ENCODE peak calls at places on chromosomes 16 and 17, in six cellular contexts. One of them, this sample, is unnamed.

GRCh38 chr17:37608369-37609169 is 649 bp downstream of the SYNRG start:
- DNase-seq in psoas muscle: no peak
- DNase-seq in neural progenitor cell: peak; percentile 87
- DNase-seq in upper lobe of right lung: no peak
- DNase-seq in cardiac muscle cell: peak; percentile 38
- DNase-seq in mesendoderm: peak; percentile 70
- DNase-seq in this sample: no peak

GRCh38 chr16:48256579-48257177 is 9.3 kb upstream of the ABCC11 start:
- DNase-seq in psoas muscle: no peak
- DNase-seq in neural progenitor cell: no peak
- DNase-seq in upper lobe of right lung: no peak
- DNase-seq in cardiac muscle cell: no peak
- DNase-seq in mesendoderm: no peak
- DNase-seq in this sample: no peak

GRCh38 chr16:66588981-66589713 is 9.9 kb downstream of the CMTM2 start:
- DNase-seq in psoas muscle: peak; percentile 36
- DNase-seq in neural progenitor cell: peak; percentile 50
- DNase-seq in upper lobe of right lung: peak; percentile 82
- DNase-seq in cardiac muscle cell: peak; percentile 44
- DNase-seq in mesendoderm: peak; percentile 66
- DNase-seq in this sample: peak; percentile 77

GRCh38 chr17:74803388-74803930 is 27.3 kb upstream of the NAT9 start:
- DNase-seq in psoas muscle: no peak
- DNase-seq in neural progenitor cell: no peak
- DNase-seq in upper lobe of right lung: no peak
- DNase-seq in cardiac muscle cell: no peak
- DNase-seq in mesendoderm: no peak
- DNase-seq in this sample: no peak

GRCh38 chr16:84072014-84072413 is 29.4 kb upstream of the SLC38A8 start:
- DNase-seq in psoas muscle: no peak
- DNase-seq in neural progenitor cell: no peak
- DNase-seq in upper lobe of right lung: no peak
- DNase-seq in cardiac muscle cell: peak; percentile 41
- DNase-seq in mesendoderm: no peak
- DNase-seq in this sample: no peak

GRCh38 chr16:26721290-26721689 is 345.4 kb upstream of the C16orf82 start:
- DNase-seq in psoas muscle: no peak
- DNase-seq in neural progenitor cell: no peak
- DNase-seq in upper lobe of right lung: no peak
- DNase-seq in cardiac muscle cell: no peak
- DNase-seq in mesendoderm: no peak
- DNase-seq in this sample: no peak

GRCh38 chr17:28612936-28613872 is 781 bp downstream of the RSKR start:
- DNase-seq in psoas muscle: no peak
- DNase-seq in neural progenitor cell: peak; percentile 74
- DNase-seq in upper lobe of right lung: no peak
- DNase-seq in cardiac muscle cell: peak; percentile 58
- DNase-seq in mesendoderm: peak; percentile 67
- DNase-seq in this sample: no peak

GRCh38 chr17:81013642-81014041 is 21.3 kb upstream of the BAIAP2 start:
- DNase-seq in psoas muscle: no peak
- DNase-seq in neural progenitor cell: no peak
- DNase-seq in upper lobe of right lung: no peak
- DNase-seq in cardiac muscle cell: no peak
- DNase-seq in mesendoderm: no peak
- DNase-seq in this sample: peak; percentile 10

GRCh38 chr17:48244121-48244711 is 136.7 kb downstream of the SNX11 start:
- DNase-seq in psoas muscle: no peak
- DNase-seq in neural progenitor cell: no peak
- DNase-seq in upper lobe of right lung: no peak
- DNase-seq in cardiac muscle cell: peak; percentile 46
- DNase-seq in mesendoderm: peak; percentile 93
- DNase-seq in this sample: no peak

GRCh38 chr17:54324813-54325212 is 502.1 kb downstream of the KIF2B start:
- DNase-seq in psoas muscle: no peak
- DNase-seq in neural progenitor cell: no peak
- DNase-seq in upper lobe of right lung: no peak
- DNase-seq in cardiac muscle cell: no peak
- DNase-seq in mesendoderm: no peak
- DNase-seq in this sample: no peak

GRCh38 chr17:59627770-59628171 is 8.1 kb downstream of the CLTC start:
- DNase-seq in psoas muscle: no peak
- DNase-seq in neural progenitor cell: no peak
- DNase-seq in upper lobe of right lung: no peak
- DNase-seq in cardiac muscle cell: no peak
- DNase-seq in mesendoderm: no peak
- DNase-seq in this sample: no peak

GRCh38 chr16:48049832-48050231 is 106.0 kb downstream of the ABCC12 start:
- DNase-seq in psoas muscle: no peak
- DNase-seq in neural progenitor cell: no peak
- DNase-seq in upper lobe of right lung: no peak
- DNase-seq in cardiac muscle cell: no peak
- DNase-seq in mesendoderm: peak; percentile 42
- DNase-seq in this sample: no peak

GRCh38 chr16:27428035-27428785 is 26.2 kb downstream of the IL21R start:
- DNase-seq in psoas muscle: no peak
- DNase-seq in neural progenitor cell: no peak
- DNase-seq in upper lobe of right lung: peak; percentile 35
- DNase-seq in cardiac muscle cell: no peak
- DNase-seq in mesendoderm: peak; percentile 10
- DNase-seq in this sample: no peak

GRCh38 chr16:27461483-27462171 is 59.7 kb downstream of the IL21R start:
- DNase-seq in psoas muscle: no peak
- DNase-seq in neural progenitor cell: no peak
- DNase-seq in upper lobe of right lung: no peak
- DNase-seq in cardiac muscle cell: no peak
- DNase-seq in mesendoderm: no peak
- DNase-seq in this sample: no peak

GRCh38 chr17:19741832-19742457 is 6.2 kb downstream of the ALDH3A1 start:
- DNase-seq in psoas muscle: no peak
- DNase-seq in neural progenitor cell: no peak
- DNase-seq in upper lobe of right lung: no peak
- DNase-seq in cardiac muscle cell: no peak
- DNase-seq in mesendoderm: no peak
- DNase-seq in this sample: no peak

GRCh38 chr17:27471321-27472269 is 15.3 kb downstream of the KSR1 start:
- DNase-seq in psoas muscle: no peak
- DNase-seq in neural progenitor cell: no peak
- DNase-seq in upper lobe of right lung: peak; percentile 57
- DNase-seq in cardiac muscle cell: no peak
- DNase-seq in mesendoderm: no peak
- DNase-seq in this sample: no peak

GRCh38 chr17:19331134-19331533 is 31.4 kb downstream of the B9D1 start:
- DNase-seq in psoas muscle: no peak
- DNase-seq in neural progenitor cell: no peak
- DNase-seq in upper lobe of right lung: no peak
- DNase-seq in cardiac muscle cell: peak; percentile 70
- DNase-seq in mesendoderm: no peak
- DNase-seq in this sample: no peak

GRCh38 chr17:43389022-43389947 is 9.5 kb upstream of the ARL4D start:
- DNase-seq in psoas muscle: peak; percentile 87
- DNase-seq in neural progenitor cell: peak; percentile 81
- DNase-seq in upper lobe of right lung: peak; percentile 92
- DNase-seq in cardiac muscle cell: peak; percentile 86
- DNase-seq in mesendoderm: peak; percentile 81
- DNase-seq in this sample: peak; percentile 89

GRCh38 chr17:62781826-62782225 is 26.3 kb downstream of the MARCHF10 start:
- DNase-seq in psoas muscle: no peak
- DNase-seq in neural progenitor cell: no peak
- DNase-seq in upper lobe of right lung: no peak
- DNase-seq in cardiac muscle cell: peak; percentile 53
- DNase-seq in mesendoderm: no peak
- DNase-seq in this sample: no peak

GRCh38 chr16:19856120-19856519 is 28.5 kb downstream of the GPRC5B start:
- DNase-seq in psoas muscle: no peak
- DNase-seq in neural progenitor cell: no peak
- DNase-seq in upper lobe of right lung: no peak
- DNase-seq in cardiac muscle cell: no peak
- DNase-seq in mesendoderm: no peak
- DNase-seq in this sample: no peak
- H3K27ac ChIP-seq in psoas muscle: peak overlapping the region; percentile 4
- H3K27ac ChIP-seq in neural progenitor cell: no peak overlapping the region
- H3K27ac ChIP-seq in upper lobe of right lung: no peak overlapping the region
- H3K27ac ChIP-seq in cardiac muscle cell: no peak overlapping the region
- H3K27ac ChIP-seq in mesendoderm: no peak overlapping the region
- H3K27ac ChIP-seq in this sample: no peak overlapping the region

GRCh38 chr16:88959022-88959421 is 18.0 kb downstream of the CBFA2T3 start:
- DNase-seq in psoas muscle: peak; percentile 10
- DNase-seq in neural progenitor cell: no peak
- DNase-seq in upper lobe of right lung: no peak
- DNase-seq in cardiac muscle cell: no peak
- DNase-seq in mesendoderm: no peak
- DNase-seq in this sample: no peak
- H3K4me1 ChIP-seq in psoas muscle: no peaks in the 10 kb centered on the region
- H3K4me1 ChIP-seq in neural progenitor cell: peaks cover 2% of the 10 kb centered on the region
- H3K4me1 ChIP-seq in upper lobe of right lung: peaks cover 12% of the 10 kb centered on the region
- H3K4me1 ChIP-seq in cardiac muscle cell: no peaks in the 10 kb centered on the region
- H3K4me1 ChIP-seq in mesendoderm: no peaks in the 10 kb centered on the region
- H3K4me1 ChIP-seq in this sample: peaks cover 19% of the 10 kb centered on the region

GRCh38 chr17:79803997-79804855 is 7.3 kb upstream of the CBX8 start:
- DNase-seq in psoas muscle: no peak
- DNase-seq in neural progenitor cell: peak; percentile 74
- DNase-seq in upper lobe of right lung: no peak
- DNase-seq in cardiac muscle cell: no peak
- DNase-seq in mesendoderm: no peak
- DNase-seq in this sample: no peak

GRCh38 chr17:79802736-79803420 is 6.0 kb upstream of the CBX8 start:
- DNase-seq in psoas muscle: no peak
- DNase-seq in neural progenitor cell: peak; percentile 45
- DNase-seq in upper lobe of right lung: no peak
- DNase-seq in cardiac muscle cell: no peak
- DNase-seq in mesendoderm: no peak
- DNase-seq in this sample: no peak

GRCh38 chr17:79802039-79802735 is 5.3 kb upstream of the CBX8 start:
- DNase-seq in psoas muscle: no peak
- DNase-seq in neural progenitor cell: peak; percentile 41
- DNase-seq in upper lobe of right lung: no peak
- DNase-seq in cardiac muscle cell: no peak
- DNase-seq in mesendoderm: no peak
- DNase-seq in this sample: no peak

GRCh38 chr17:79804856-79805696 is 8.2 kb upstream of the CBX8 start:
- DNase-seq in psoas muscle: no peak
- DNase-seq in neural progenitor cell: no peak
- DNase-seq in upper lobe of right lung: no peak
- DNase-seq in cardiac muscle cell: no peak
- DNase-seq in mesendoderm: no peak
- DNase-seq in this sample: no peak

GRCh38 chr17:79803421-79803996 is 6.6 kb upstream of the CBX8 start:
- DNase-seq in psoas muscle: no peak
- DNase-seq in neural progenitor cell: peak; percentile 22
- DNase-seq in upper lobe of right lung: no peak
- DNase-seq in cardiac muscle cell: no peak
- DNase-seq in mesendoderm: no peak
- DNase-seq in this sample: no peak
- H3K4me3 ChIP-seq in psoas muscle: no peak overlapping the region
- H3K4me3 ChIP-seq in neural progenitor cell: no peak overlapping the region
- H3K4me3 ChIP-seq in upper lobe of right lung: no peak overlapping the region
- H3K4me3 ChIP-seq in cardiac muscle cell: no peak overlapping the region
- H3K4me3 ChIP-seq in mesendoderm: no peak overlapping the region
- H3K4me3 ChIP-seq in this sample: no peak overlapping the region

GRCh38 chr17:17078832-17079231 is 36.6 kb downstream of the MPRIP start:
- DNase-seq in psoas muscle: no peak
- DNase-seq in neural progenitor cell: no peak
- DNase-seq in upper lobe of right lung: peak; percentile 11
- DNase-seq in cardiac muscle cell: no peak
- DNase-seq in mesendoderm: no peak
- DNase-seq in this sample: no peak
- H3K27ac ChIP-seq in psoas muscle: peak overlapping the region; percentile 55
- H3K27ac ChIP-seq in neural progenitor cell: no peak overlapping the region
- H3K27ac ChIP-seq in upper lobe of right lung: no peak overlapping the region
- H3K27ac ChIP-seq in cardiac muscle cell: peak overlapping the region; percentile 45
- H3K27ac ChIP-seq in mesendoderm: no peak overlapping the region
- H3K27ac ChIP-seq in this sample: peak overlapping the region; percentile 20

DNA sequence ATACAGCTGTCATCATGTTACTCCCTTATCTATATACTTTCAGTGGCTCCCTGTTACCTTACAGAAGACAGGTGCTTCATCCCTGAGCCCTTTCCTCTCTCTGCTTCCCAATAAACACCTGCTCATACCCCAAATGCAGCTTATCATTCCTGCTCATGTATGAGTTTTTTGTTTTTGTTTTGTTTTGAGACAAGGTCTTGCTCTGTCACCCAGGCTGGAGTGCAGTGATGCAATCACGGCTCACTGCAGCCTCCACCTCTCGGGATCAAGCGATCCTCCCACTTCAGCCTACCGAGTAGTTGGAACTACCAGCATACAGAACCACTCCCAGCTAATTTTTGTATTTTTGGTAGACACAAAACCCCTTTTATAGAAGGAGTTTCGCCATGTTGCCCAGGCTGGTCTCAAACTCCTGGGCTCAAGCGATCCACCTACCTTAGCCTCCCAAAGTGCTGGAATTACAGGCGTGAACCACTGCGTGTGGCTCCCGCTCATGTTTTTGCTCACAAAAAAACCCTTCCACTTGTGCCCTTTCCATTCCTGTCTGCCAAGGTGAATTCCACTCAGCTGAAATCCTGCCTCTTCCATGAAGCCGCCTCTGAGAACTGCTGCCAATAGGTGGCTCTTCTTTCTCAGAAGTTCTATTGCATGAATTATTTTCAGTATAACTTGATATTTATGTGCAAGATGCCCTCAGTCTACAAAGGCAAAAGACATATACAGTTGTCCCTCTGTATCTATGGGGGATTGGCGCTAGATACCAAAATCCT is 7.9 kb upstream of the RNF157 start:
- DNase-seq in psoas muscle: no peak
- DNase-seq in neural progenitor cell: no peak
- DNase-seq in upper lobe of right lung: no peak
- DNase-seq in cardiac muscle cell: no peak
- DNase-seq in mesendoderm: no peak
- DNase-seq in this sample: no peak
- H3K4me1 ChIP-seq in psoas muscle: peaks cover 77% of the 10 kb centered on the region
- H3K4me1 ChIP-seq in neural progenitor cell: peaks cover 11% of the 10 kb centered on the region
- H3K4me1 ChIP-seq in upper lobe of right lung: peaks cover 30% of the 10 kb centered on the region
- H3K4me1 ChIP-seq in cardiac muscle cell: peaks cover 14% of the 10 kb centered on the region
- H3K4me1 ChIP-seq in mesendoderm: no peaks in the 10 kb centered on the region
- H3K4me1 ChIP-seq in this sample: peaks cover 33% of the 10 kb centered on the region

DNA sequence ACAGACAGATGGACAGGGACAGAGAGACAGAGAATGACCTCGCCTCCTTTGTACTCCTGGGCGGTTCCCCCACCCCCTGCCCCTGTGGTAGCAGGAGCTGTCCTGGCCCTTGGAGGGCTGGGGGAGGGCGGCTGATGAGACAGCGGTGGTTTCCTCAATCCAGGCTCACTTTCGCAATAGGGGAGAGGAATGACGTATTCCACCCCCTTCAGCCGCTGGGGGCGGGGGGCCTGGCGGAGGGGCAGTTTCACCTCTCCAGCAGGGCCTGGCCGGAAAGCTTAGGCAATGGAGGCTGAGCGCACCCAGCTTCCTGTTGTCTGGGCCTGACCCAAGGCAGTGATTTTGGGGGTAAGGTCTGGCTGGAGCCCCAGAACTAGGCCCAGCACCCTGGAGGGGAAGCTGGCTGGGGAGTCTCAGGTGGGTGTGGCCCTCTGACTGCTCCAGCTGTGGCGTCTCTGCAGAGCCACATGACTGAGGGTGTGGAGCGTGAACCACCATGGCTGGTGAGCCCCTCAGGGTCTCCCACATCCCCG is 7.4 kb downstream of the FMNL1 start:
- DNase-seq in psoas muscle: peak; percentile 90
- DNase-seq in neural progenitor cell: peak; percentile 50
- DNase-seq in upper lobe of right lung: peak; percentile 94
- DNase-seq in cardiac muscle cell: peak; percentile 97
- DNase-seq in mesendoderm: peak; percentile 82
- DNase-seq in this sample: peak; percentile 93
- H3K4me3 ChIP-seq in psoas muscle: peak overlapping the region; percentile 13
- H3K4me3 ChIP-seq in neural progenitor cell: no peak overlapping the region
- H3K4me3 ChIP-seq in upper lobe of right lung: peak overlapping the region; percentile 14
- H3K4me3 ChIP-seq in cardiac muscle cell: no peak overlapping the region
- H3K4me3 ChIP-seq in mesendoderm: no peak overlapping the region
- H3K4me3 ChIP-seq in this sample: peak overlapping the region; percentile 28

GRCh38 chr16:73069581-73070262 is 21.8 kb upstream of the ZFHX3 start:
- DNase-seq in psoas muscle: no peak
- DNase-seq in neural progenitor cell: no peak
- DNase-seq in upper lobe of right lung: no peak
- DNase-seq in cardiac muscle cell: no peak
- DNase-seq in mesendoderm: no peak
- DNase-seq in this sample: no peak
- H3K27ac ChIP-seq in psoas muscle: peak overlapping the region; percentile 98
- H3K27ac ChIP-seq in neural progenitor cell: no peak overlapping the region
- H3K27ac ChIP-seq in upper lobe of right lung: peak overlapping the region; percentile 85
- H3K27ac ChIP-seq in cardiac muscle cell: peak overlapping the region; percentile 44
- H3K27ac ChIP-seq in mesendoderm: no peak overlapping the region
- H3K27ac ChIP-seq in this sample: peak overlapping the region; percentile 86